ENCODE peak calls at places on chromosomes 1 and 21, in eight cellular contexts. One of them, this sample, is unnamed.

GRCh38 chr1:162062542-162063015 is 6.9 kb upstream of the NOS1AP start:
- DNase-seq in anterior cingulate cortex: no peak
- DNase-seq in CD4-positive, alpha-beta T cell: no peak
- DNase-seq in IMR-90: peak; percentile 41
- DNase-seq in activated CD4-positive, alpha-beta T cell treated with anti-CD3 and anti-CD28 coated beads, Interleukin-2, amount 50 U/mL, for 1 hour: no peak
- DNase-seq in stimulated activated CD4-positive, alpha-beta T cell treated with anti-CD3 and anti-CD28 coated beads, Interleukin-12 subunit alpha, Interleukin-12 subunit beta, amount 100 ng/mL, for 4 hours: no peak
- DNase-seq in NCI-H345: no peak
- DNase-seq in mucosa of gallbladder: no peak
- DNase-seq in this sample: no peak

GRCh38 chr1:8858888-8859706 is 19.4 kb downstream of the ENO1 start:
- DNase-seq in anterior cingulate cortex: no peak
- DNase-seq in CD4-positive, alpha-beta T cell: peak; percentile 27
- DNase-seq in IMR-90: peak; percentile 67
- DNase-seq in activated CD4-positive, alpha-beta T cell treated with anti-CD3 and anti-CD28 coated beads, Interleukin-2, amount 50 U/mL, for 1 hour: peak; percentile 48
- DNase-seq in stimulated activated CD4-positive, alpha-beta T cell treated with anti-CD3 and anti-CD28 coated beads, Interleukin-12 subunit alpha, Interleukin-12 subunit beta, amount 100 ng/mL, for 4 hours: no peak
- DNase-seq in NCI-H345: peak; percentile 28
- DNase-seq in mucosa of gallbladder: peak; percentile 50
- DNase-seq in this sample: peak; percentile 54

GRCh38 chr1:203628185-203628996 is 1.8 kb downstream of the ATP2B4 start:
- DNase-seq in anterior cingulate cortex: no peak
- DNase-seq in CD4-positive, alpha-beta T cell: no peak
- DNase-seq in IMR-90: peak; percentile 56
- DNase-seq in activated CD4-positive, alpha-beta T cell treated with anti-CD3 and anti-CD28 coated beads, Interleukin-2, amount 50 U/mL, for 1 hour: peak; percentile 26
- DNase-seq in stimulated activated CD4-positive, alpha-beta T cell treated with anti-CD3 and anti-CD28 coated beads, Interleukin-12 subunit alpha, Interleukin-12 subunit beta, amount 100 ng/mL, for 4 hours: no peak
- DNase-seq in NCI-H345: no peak
- DNase-seq in mucosa of gallbladder: no peak
- DNase-seq in this sample: peak; percentile 35

GRCh38 chr1:183472488-183473285 is at the start of gene SMG7:
- DNase-seq in anterior cingulate cortex: peak; percentile 44
- DNase-seq in CD4-positive, alpha-beta T cell: peak; percentile 44
- DNase-seq in IMR-90: peak; percentile 12
- DNase-seq in activated CD4-positive, alpha-beta T cell treated with anti-CD3 and anti-CD28 coated beads, Interleukin-2, amount 50 U/mL, for 1 hour: peak; percentile 47
- DNase-seq in stimulated activated CD4-positive, alpha-beta T cell treated with anti-CD3 and anti-CD28 coated beads, Interleukin-12 subunit alpha, Interleukin-12 subunit beta, amount 100 ng/mL, for 4 hours: peak; percentile 49
- DNase-seq in NCI-H345: peak; percentile 43
- DNase-seq in mucosa of gallbladder: peak; percentile 19
- DNase-seq in this sample: peak; percentile 62

GRCh38 chr1:158060001-158060400 is 66.6 kb downstream of the KIRREL1 start:
- DNase-seq in anterior cingulate cortex: no peak
- DNase-seq in CD4-positive, alpha-beta T cell: no peak
- DNase-seq in IMR-90: no peak
- DNase-seq in activated CD4-positive, alpha-beta T cell treated with anti-CD3 and anti-CD28 coated beads, Interleukin-2, amount 50 U/mL, for 1 hour: no peak
- DNase-seq in stimulated activated CD4-positive, alpha-beta T cell treated with anti-CD3 and anti-CD28 coated beads, Interleukin-12 subunit alpha, Interleukin-12 subunit beta, amount 100 ng/mL, for 4 hours: no peak
- DNase-seq in NCI-H345: no peak
- DNase-seq in mucosa of gallbladder: no peak
- DNase-seq in this sample: no peak

GRCh38 chr1:35505911-35506798 is 51.0 kb downstream of the KIAA0319L start:
- DNase-seq in anterior cingulate cortex: no peak
- DNase-seq in CD4-positive, alpha-beta T cell: peak; percentile 52
- DNase-seq in IMR-90: peak; percentile 59
- DNase-seq in activated CD4-positive, alpha-beta T cell treated with anti-CD3 and anti-CD28 coated beads, Interleukin-2, amount 50 U/mL, for 1 hour: peak; percentile 32
- DNase-seq in stimulated activated CD4-positive, alpha-beta T cell treated with anti-CD3 and anti-CD28 coated beads, Interleukin-12 subunit alpha, Interleukin-12 subunit beta, amount 100 ng/mL, for 4 hours: no peak
- DNase-seq in NCI-H345: no peak
- DNase-seq in mucosa of gallbladder: peak; percentile 72
- DNase-seq in this sample: no peak

GRCh38 chr1:88695781-88696180 is 11.7 kb downstream of the PKN2 start:
- DNase-seq in anterior cingulate cortex: no peak
- DNase-seq in CD4-positive, alpha-beta T cell: no peak
- DNase-seq in IMR-90: peak; percentile 33
- DNase-seq in activated CD4-positive, alpha-beta T cell treated with anti-CD3 and anti-CD28 coated beads, Interleukin-2, amount 50 U/mL, for 1 hour: no peak
- DNase-seq in stimulated activated CD4-positive, alpha-beta T cell treated with anti-CD3 and anti-CD28 coated beads, Interleukin-12 subunit alpha, Interleukin-12 subunit beta, amount 100 ng/mL, for 4 hours: no peak
- DNase-seq in NCI-H345: no peak
- DNase-seq in mucosa of gallbladder: no peak
- DNase-seq in this sample: no peak

GRCh38 chr1:149936076-149936991 is at the start of gene MTMR11:
- DNase-seq in anterior cingulate cortex: peak; percentile 36
- DNase-seq in CD4-positive, alpha-beta T cell: no peak
- DNase-seq in IMR-90: peak; percentile 34
- DNase-seq in activated CD4-positive, alpha-beta T cell treated with anti-CD3 and anti-CD28 coated beads, Interleukin-2, amount 50 U/mL, for 1 hour: no peak
- DNase-seq in stimulated activated CD4-positive, alpha-beta T cell treated with anti-CD3 and anti-CD28 coated beads, Interleukin-12 subunit alpha, Interleukin-12 subunit beta, amount 100 ng/mL, for 4 hours: no peak
- DNase-seq in NCI-H345: no peak
- DNase-seq in mucosa of gallbladder: peak; percentile 59
- DNase-seq in this sample: peak; percentile 84

GRCh38 chr1:112196731-112197130 is 199.3 kb upstream of the CTTNBP2NL start:
- DNase-seq in anterior cingulate cortex: no peak
- DNase-seq in CD4-positive, alpha-beta T cell: no peak
- DNase-seq in IMR-90: no peak
- DNase-seq in activated CD4-positive, alpha-beta T cell treated with anti-CD3 and anti-CD28 coated beads, Interleukin-2, amount 50 U/mL, for 1 hour: no peak
- DNase-seq in stimulated activated CD4-positive, alpha-beta T cell treated with anti-CD3 and anti-CD28 coated beads, Interleukin-12 subunit alpha, Interleukin-12 subunit beta, amount 100 ng/mL, for 4 hours: no peak
- DNase-seq in NCI-H345: no peak
- DNase-seq in mucosa of gallbladder: no peak
- DNase-seq in this sample: no peak

GRCh38 chr21:33384851-33385331 is 18.3 kb upstream of the IFNGR2 start:
- DNase-seq in anterior cingulate cortex: no peak
- DNase-seq in CD4-positive, alpha-beta T cell: no peak
- DNase-seq in IMR-90: peak; percentile 43
- DNase-seq in activated CD4-positive, alpha-beta T cell treated with anti-CD3 and anti-CD28 coated beads, Interleukin-2, amount 50 U/mL, for 1 hour: peak; percentile 33
- DNase-seq in stimulated activated CD4-positive, alpha-beta T cell treated with anti-CD3 and anti-CD28 coated beads, Interleukin-12 subunit alpha, Interleukin-12 subunit beta, amount 100 ng/mL, for 4 hours: no peak
- DNase-seq in NCI-H345: no peak
- DNase-seq in mucosa of gallbladder: no peak
- DNase-seq in this sample: no peak

This sample was measured in colonic mucosa.